ENCODE peak calls at places on chromosome 7, in nine cellular contexts. One of them, this sample, is unnamed.

GRCh38 chr7:44140341-44140740 is 791 bp downstream of the MYL7 start:
- DNase-seq in WTC11: no peak
- DNase-seq in thoracic aorta: no peak
- DNase-seq in astrocyte of the spinal cord: no peak
- DNase-seq in transverse colon: no peak
- DNase-seq in H9: no peak
- DNase-seq in BJ: no peak
- DNase-seq in CD4-positive, alpha-beta T cell: no peak
- DNase-seq in coronary artery: no peak
- DNase-seq in this sample: no peak

GRCh38 chr7:47685712-47686376 is 103.9 kb upstream of the TNS3 start:
- DNase-seq in WTC11: no peak
- DNase-seq in thoracic aorta: no peak
- DNase-seq in astrocyte of the spinal cord: no peak
- DNase-seq in transverse colon: no peak
- DNase-seq in H9: no peak
- DNase-seq in BJ: no peak
- DNase-seq in CD4-positive, alpha-beta T cell: no peak
- DNase-seq in coronary artery: no peak
- DNase-seq in this sample: no peak

GRCh38 chr7:4352069-4352468 is 330.0 kb upstream of the FOXK1 start:
- DNase-seq in WTC11: no peak
- DNase-seq in thoracic aorta: no peak
- DNase-seq in astrocyte of the spinal cord: no peak
- DNase-seq in transverse colon: no peak
- DNase-seq in H9: no peak
- DNase-seq in BJ: no peak
- DNase-seq in CD4-positive, alpha-beta T cell: no peak
- DNase-seq in coronary artery: no peak
- DNase-seq in this sample: no peak

GRCh38 chr7:55202150-55202913 is 162.8 kb upstream of the LANCL2 start:
- DNase-seq in WTC11: no peak
- DNase-seq in thoracic aorta: no peak
- DNase-seq in astrocyte of the spinal cord: no peak
- DNase-seq in transverse colon: no peak
- DNase-seq in H9: no peak
- DNase-seq in BJ: no peak
- DNase-seq in CD4-positive, alpha-beta T cell: no peak
- DNase-seq in coronary artery: no peak
- DNase-seq in this sample: no peak

GRCh38 chr7:2107386-2108085 is 125.2 kb downstream of the MAD1L1 start:
- DNase-seq in WTC11: no peak
- DNase-seq in thoracic aorta: no peak
- DNase-seq in astrocyte of the spinal cord: peak
- DNase-seq in transverse colon: no peak
- DNase-seq in H9: no peak
- DNase-seq in BJ: no peak
- DNase-seq in CD4-positive, alpha-beta T cell: no peak
- DNase-seq in coronary artery: no peak
- DNase-seq in this sample: no peak

GRCh38 chr7:141820067-141820466 is 21.2 kb downstream of the PRSS37 start:
- DNase-seq in WTC11: no peak
- DNase-seq in thoracic aorta: no peak
- DNase-seq in astrocyte of the spinal cord: no peak
- DNase-seq in transverse colon: no peak
- DNase-seq in H9: no peak
- DNase-seq in BJ: no peak
- DNase-seq in CD4-positive, alpha-beta T cell: no peak
- DNase-seq in coronary artery: no peak
- DNase-seq in this sample: no peak

GRCh38 chr7:104963991-104964385 is 50.0 kb upstream of the KMT2E start:
- DNase-seq in WTC11: no peak
- DNase-seq in thoracic aorta: no peak
- DNase-seq in astrocyte of the spinal cord: peak
- DNase-seq in transverse colon: no peak
- DNase-seq in H9: no peak
- DNase-seq in BJ: no peak
- DNase-seq in CD4-positive, alpha-beta T cell: no peak
- DNase-seq in coronary artery: no peak
- DNase-seq in this sample: peak

GRCh38 chr7:54704851-54705250 is 54.2 kb downstream of the SEC61G start:
- DNase-seq in WTC11: no peak
- DNase-seq in thoracic aorta: no peak
- DNase-seq in astrocyte of the spinal cord: no peak
- DNase-seq in transverse colon: no peak
- DNase-seq in H9: no peak
- DNase-seq in BJ: no peak
- DNase-seq in CD4-positive, alpha-beta T cell: no peak
- DNase-seq in coronary artery: no peak
- DNase-seq in this sample: no peak

GRCh38 chr7:92836489-92837213 is at the start of gene CDK6:
- DNase-seq in WTC11: peak
- DNase-seq in thoracic aorta: no peak
- DNase-seq in astrocyte of the spinal cord: peak
- DNase-seq in transverse colon: peak
- DNase-seq in H9: peak
- DNase-seq in BJ: no peak
- DNase-seq in CD4-positive, alpha-beta T cell: peak
- DNase-seq in coronary artery: peak
- DNase-seq in this sample: peak

GRCh38 chr7:48011323-48011722 is 17.6 kb downstream of the SUN3 start:
- DNase-seq in WTC11: no peak
- DNase-seq in thoracic aorta: no peak
- DNase-seq in astrocyte of the spinal cord: no peak
- DNase-seq in transverse colon: no peak
- DNase-seq in H9: no peak
- DNase-seq in BJ: no peak
- DNase-seq in CD4-positive, alpha-beta T cell: no peak
- DNase-seq in coronary artery: no peak
- DNase-seq in this sample: no peak

GRCh38 chr7:122902751-122903495 is 16.7 kb upstream of the CADPS2 start:
- DNase-seq in WTC11: no peak
- DNase-seq in thoracic aorta: no peak
- DNase-seq in astrocyte of the spinal cord: no peak
- DNase-seq in transverse colon: no peak
- DNase-seq in H9: no peak
- DNase-seq in BJ: no peak
- DNase-seq in CD4-positive, alpha-beta T cell: no peak
- DNase-seq in coronary artery: no peak
- DNase-seq in this sample: no peak

GRCh38 chr7:32496052-32496813 is 944 bp downstream of the AVL9 start:
- DNase-seq in WTC11: no peak
- DNase-seq in thoracic aorta: no peak
- DNase-seq in astrocyte of the spinal cord: no peak
- DNase-seq in transverse colon: no peak
- DNase-seq in H9: no peak
- DNase-seq in BJ: no peak
- DNase-seq in CD4-positive, alpha-beta T cell: no peak
- DNase-seq in coronary artery: no peak
- DNase-seq in this sample: no peak

GRCh38 chr7:148296994-148297644 is 293.4 kb upstream of the C7orf33 start:
- DNase-seq in WTC11: no peak
- DNase-seq in thoracic aorta: no peak
- DNase-seq in astrocyte of the spinal cord: no peak
- DNase-seq in transverse colon: no peak
- DNase-seq in H9: no peak
- DNase-seq in BJ: no peak
- DNase-seq in CD4-positive, alpha-beta T cell: no peak
- DNase-seq in coronary artery: no peak
- DNase-seq in this sample: no peak

GRCh38 chr7:127632276-127632910 is 14.5 kb upstream of the PAX4 start:
- DNase-seq in WTC11: no peak
- DNase-seq in thoracic aorta: no peak
- DNase-seq in astrocyte of the spinal cord: peak
- DNase-seq in transverse colon: no peak
- DNase-seq in H9: no peak
- DNase-seq in BJ: peak
- DNase-seq in CD4-positive, alpha-beta T cell: no peak
- DNase-seq in coronary artery: no peak
- DNase-seq in this sample: no peak

GRCh38 chr7:127628445-127628844 is 10.5 kb upstream of the PAX4 start:
- DNase-seq in WTC11: peak
- DNase-seq in thoracic aorta: no peak
- DNase-seq in astrocyte of the spinal cord: no peak
- DNase-seq in transverse colon: no peak
- DNase-seq in H9: peak
- DNase-seq in BJ: no peak
- DNase-seq in CD4-positive, alpha-beta T cell: no peak
- DNase-seq in coronary artery: no peak
- DNase-seq in this sample: no peak

DNA sequence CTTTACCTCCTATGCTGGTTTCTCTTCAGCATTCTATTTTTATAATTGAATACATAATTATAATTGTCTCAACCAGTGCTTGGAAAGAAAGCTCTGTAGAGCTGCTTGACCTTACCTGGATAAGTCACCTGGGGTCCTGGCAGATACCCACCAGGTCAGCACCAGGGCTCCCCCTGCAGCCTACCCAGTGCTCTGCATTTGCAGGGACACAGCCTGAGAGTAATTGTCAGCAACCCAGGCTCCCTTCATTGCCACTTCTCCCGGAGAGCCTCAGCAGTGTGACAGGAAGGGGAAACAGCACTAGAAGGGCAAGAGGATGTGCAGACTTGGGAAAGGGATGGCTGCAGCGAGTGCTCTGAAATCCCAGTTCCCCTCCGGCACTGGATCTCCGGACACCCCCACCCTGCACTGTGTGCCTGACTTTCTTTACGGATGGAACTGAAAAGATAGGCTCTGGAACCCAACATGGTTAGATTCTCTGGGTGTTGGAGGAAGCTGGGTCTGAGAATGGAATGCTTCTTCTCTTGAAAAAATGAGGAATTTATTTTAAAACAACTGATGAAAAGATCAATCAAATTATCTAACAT is 11.4 kb upstream of the PAX4 start:
- DNase-seq in WTC11: peak
- DNase-seq in thoracic aorta: no peak
- DNase-seq in astrocyte of the spinal cord: no peak
- DNase-seq in transverse colon: peak
- DNase-seq in H9: peak
- DNase-seq in BJ: no peak
- DNase-seq in CD4-positive, alpha-beta T cell: no peak
- DNase-seq in coronary artery: no peak
- DNase-seq in this sample: peak
- TF ChIP-seq CTCF in WTC11: peak
- TF ChIP-seq CTCF in thoracic aorta: no peak
- TF ChIP-seq CTCF in astrocyte of the spinal cord: peak
- TF ChIP-seq CTCF in transverse colon: peak
- TF ChIP-seq CTCF in H9: peak
- TF ChIP-seq CTCF in BJ: peak
- TF ChIP-seq CTCF in CD4-positive, alpha-beta T cell: peak
- TF ChIP-seq CTCF in coronary artery: no peak
- TF ChIP-seq CTCF in this sample: peak

DNA sequence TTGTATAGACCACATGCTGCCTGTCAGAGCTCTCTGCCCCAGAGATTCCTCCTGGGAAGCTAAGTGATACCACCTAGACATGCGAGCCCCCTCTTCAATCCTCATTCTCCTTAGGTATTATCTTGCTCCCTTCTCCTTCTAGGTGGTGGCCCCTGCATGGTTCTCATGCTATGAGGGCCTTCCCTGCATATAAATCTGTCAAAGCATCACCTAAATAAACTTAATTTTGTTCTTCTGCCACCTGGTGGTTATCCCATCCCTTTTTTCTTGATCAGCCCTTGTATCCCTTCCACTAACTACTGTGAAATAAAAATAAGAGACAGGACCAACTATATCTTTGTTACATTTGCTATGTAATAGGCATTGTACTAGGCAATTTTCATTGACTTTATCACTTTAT is 242.1 kb downstream of the CDC14C start:
- DNase-seq in WTC11: no peak
- DNase-seq in thoracic aorta: no peak
- DNase-seq in astrocyte of the spinal cord: peak
- DNase-seq in transverse colon: no peak
- DNase-seq in H9: no peak
- DNase-seq in BJ: no peak
- DNase-seq in CD4-positive, alpha-beta T cell: no peak
- DNase-seq in coronary artery: no peak
- DNase-seq in this sample: no peak
- TF ChIP-seq CTCF in WTC11: peak
- TF ChIP-seq CTCF in thoracic aorta: no peak
- TF ChIP-seq CTCF in astrocyte of the spinal cord: no peak
- TF ChIP-seq CTCF in transverse colon: no peak
- TF ChIP-seq CTCF in H9: peak
- TF ChIP-seq CTCF in BJ: no peak
- TF ChIP-seq CTCF in CD4-positive, alpha-beta T cell: no peak
- TF ChIP-seq CTCF in coronary artery: no peak
- TF ChIP-seq CTCF in this sample: no peak

DNA sequence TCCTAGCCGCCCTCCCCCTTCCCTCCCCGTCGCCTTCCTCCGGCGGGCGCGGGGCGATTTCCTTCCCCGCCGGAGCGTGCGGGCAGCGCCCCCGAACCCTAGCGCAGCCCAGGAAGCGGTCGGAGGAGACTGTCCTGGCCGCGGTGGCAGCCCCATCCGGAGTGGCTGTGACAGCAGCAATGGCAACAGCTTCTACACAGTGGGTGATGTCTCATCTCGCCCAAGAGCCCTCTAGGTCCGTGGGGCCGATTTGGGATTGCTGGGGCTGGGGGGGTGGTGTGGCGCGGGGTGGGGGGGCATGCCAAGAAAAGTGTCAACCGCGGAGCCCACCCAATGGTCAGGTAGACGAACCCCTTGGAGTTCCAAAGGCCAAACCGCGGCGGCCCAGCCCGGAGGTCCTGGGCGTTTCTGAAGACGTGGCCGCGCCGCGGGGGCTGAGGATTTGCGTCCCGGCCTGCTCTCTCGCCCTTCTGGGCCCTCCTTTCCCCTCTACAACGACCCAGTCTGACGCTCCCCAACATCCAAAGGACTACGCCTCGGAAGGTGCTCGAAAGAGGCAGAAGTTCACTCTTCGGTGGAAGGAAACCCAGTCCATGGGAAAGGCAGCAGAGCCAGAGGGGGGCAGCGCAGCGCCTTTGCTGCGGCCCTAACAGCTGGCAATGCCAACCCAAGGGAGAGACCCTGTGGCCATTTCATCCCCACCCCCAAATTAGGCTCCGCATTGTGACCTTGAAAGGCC is 603 bp upstream of the TWIST1 start:
- DNase-seq in WTC11: peak
- DNase-seq in thoracic aorta: no peak
- DNase-seq in astrocyte of the spinal cord: peak
- DNase-seq in transverse colon: no peak
- DNase-seq in H9: peak
- DNase-seq in BJ: no peak
- DNase-seq in CD4-positive, alpha-beta T cell: no peak
- DNase-seq in coronary artery: no peak
- DNase-seq in this sample: no peak
- TF ChIP-seq CTCF in WTC11: no peak
- TF ChIP-seq CTCF in thoracic aorta: no peak
- TF ChIP-seq CTCF in astrocyte of the spinal cord: peak
- TF ChIP-seq CTCF in transverse colon: no peak
- TF ChIP-seq CTCF in H9: no peak
- TF ChIP-seq CTCF in BJ: peak
- TF ChIP-seq CTCF in CD4-positive, alpha-beta T cell: no peak
- TF ChIP-seq CTCF in coronary artery: no peak
- TF ChIP-seq CTCF in this sample: no peak

GRCh38 chr7:116786791-116787443 is 75.5 kb upstream of the CAPZA2 start:
- DNase-seq in WTC11: no peak
- DNase-seq in thoracic aorta: no peak
- DNase-seq in astrocyte of the spinal cord: peak
- DNase-seq in transverse colon: no peak
- DNase-seq in H9: no peak
- DNase-seq in BJ: no peak
- DNase-seq in CD4-positive, alpha-beta T cell: no peak
- DNase-seq in coronary artery: no peak
- DNase-seq in this sample: peak
- TF ChIP-seq CTCF in WTC11: no peak
- TF ChIP-seq CTCF in thoracic aorta: no peak
- TF ChIP-seq CTCF in astrocyte of the spinal cord: peak
- TF ChIP-seq CTCF in transverse colon: peak
- TF ChIP-seq CTCF in H9: peak
- TF ChIP-seq CTCF in BJ: peak
- TF ChIP-seq CTCF in CD4-positive, alpha-beta T cell: no peak
- TF ChIP-seq CTCF in coronary artery: no peak
- TF ChIP-seq CTCF in this sample: no peak

This sample was measured in activated CD8-positive, alpha-beta T cell treated with anti-CD3 and anti-CD28 coated beads for 36 hours.